ENCODE peak calls at places on chromosomes 13 and 19, in four cellular contexts. B is mucosa of descending colon, J is astrocyte, T is breast epithelium. R is an unnamed sample. For H3K9me3, the result is how much of the 10 kb centered on the place peaks cover.

GRCh38 chr19:7829162-7829520 is 877 bp upstream of the EVI5L start:
- DNase-seq in B (no peak), J (no peak), T (no peak), R (no peak)

GRCh38 chr13:58619396-58620113 is 988.0 kb downstream of the PCDH17 start:
- DNase-seq in B (no peak), J (peak), T (no peak), R (no peak)

GRCh38 chr19:19259741-19260140 is 13.4 kb downstream of the TM6SF2 start:
- DNase-seq in B (no peak), J (peak), T (no peak), R (peak)

GRCh38 chr19:3679138-3679537 is 21.1 kb downstream of the PIP5K1C start:
- DNase-seq in B (no peak), J (no peak), T (no peak), R (no peak)

GRCh38 chr13:114115191-114115671 is 17.2 kb downstream of the RASA3 start:
- DNase-seq in B (peak), J (peak), T (no peak), R (peak)

GRCh38 chr19:31356587-31357314 is 7.5 kb upstream of the TSHZ3 start:
- DNase-seq in B (peak), J (no peak), T (no peak), R (peak)

GRCh38 chr19:2609389-2610116 is 92.9 kb downstream of the GNG7 start:
- DNase-seq in B (no peak), J (no peak), T (no peak), R (no peak)

GRCh38 chr13:39197645-39198007 is 159.4 kb downstream of the NHLRC3 start:
- DNase-seq in B (no peak), J (no peak), T (no peak), R (no peak)

GRCh38 chr19:15640294-15640903 is at the start of gene CYP4F3:
- DNase-seq in B (peak), J (no peak), T (peak), R (peak)

GRCh38 chr19:13314761-13315160 is 164.6 kb downstream of the IER2 start:
- DNase-seq in B (no peak), J (no peak), T (no peak), R (no peak)

GRCh38 chr13:59950201-59950730 is 213.5 kb downstream of the DIAPH3 start:
- DNase-seq in B (no peak), J (no peak), T (no peak), R (no peak)

GRCh38 chr19:40190891-40191835 is at the start of gene MAP3K10:
- DNase-seq in B (peak), J (peak), T (no peak), R (peak)

GRCh38 chr19:16828990-16829821 is at the start of gene SIN3B:
- DNase-seq in B (peak), J (peak), T (peak), R (peak)

GRCh38 chr13:46633416-46633815 is 80.4 kb downstream of the LRCH1 start:
- DNase-seq in B (no peak), J (peak), T (no peak), R (peak)

GRCh38 chr19:7476241-7476640 is 12.6 kb downstream of the PEX11G start:
- DNase-seq in B (no peak), J (no peak), T (no peak), R (no peak)

GRCh38 chr19:522726-523125 is 8.8 kb upstream of the CDC34 start:
- DNase-seq in B (no peak), J (no peak), T (no peak), R (no peak)

GRCh38 chr19:525857-526419 is 5.6 kb upstream of the CDC34 start:
- DNase-seq in B (no peak), J (no peak), T (no peak), R (no peak)

GRCh38 chr19:525029-525428 is 6.5 kb upstream of the CDC34 start:
- DNase-seq in B (no peak), J (no peak), T (no peak), R (no peak)

GRCh38 chr19:519449-519865 is 12.1 kb upstream of the CDC34 start:
- DNase-seq in B (no peak), J (no peak), T (no peak), R (no peak)

DNA sequence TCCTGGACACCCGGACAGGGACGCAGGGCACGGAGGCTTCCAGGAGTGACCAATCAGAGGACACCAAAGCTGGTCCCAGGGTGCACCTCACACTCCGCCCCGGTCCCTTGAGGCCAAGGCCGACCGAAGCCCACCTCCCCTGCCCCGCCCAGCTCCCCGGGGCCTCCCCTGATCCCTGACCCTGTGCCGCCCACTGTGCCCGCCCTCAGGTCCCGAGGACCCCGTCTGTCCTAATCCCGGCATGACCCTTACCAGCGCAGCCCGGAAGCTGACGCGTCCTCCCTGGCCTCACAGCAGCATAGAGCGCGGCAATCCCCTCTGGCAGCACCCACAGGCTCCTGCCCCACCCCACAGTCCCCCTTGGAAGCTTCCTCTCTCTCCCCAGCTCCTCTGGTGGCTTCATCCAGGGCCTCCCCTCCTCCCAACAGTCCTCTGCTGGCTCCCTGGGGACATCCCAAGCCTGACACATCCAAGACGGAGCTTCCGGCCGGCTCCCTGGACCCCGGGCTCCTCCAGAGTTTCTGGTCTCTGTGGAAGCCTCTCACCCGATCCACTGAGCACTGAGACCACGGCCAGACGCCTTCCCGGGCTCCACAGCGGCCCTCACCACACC is 7.4 kb upstream of the CDC34 start:
- DNase-seq in B (no peak), J (no peak), T (no peak), R (peak)
- H3K4me3 ChIP-seq in B (no peak), J (no peak), T (no peak), R (no peak)

GRCh38 chr19:56398809-56399208 is 5.3 kb upstream of the ZNF583 start:
- DNase-seq in B (no peak), J (no peak), T (no peak), R (no peak)

DNA sequence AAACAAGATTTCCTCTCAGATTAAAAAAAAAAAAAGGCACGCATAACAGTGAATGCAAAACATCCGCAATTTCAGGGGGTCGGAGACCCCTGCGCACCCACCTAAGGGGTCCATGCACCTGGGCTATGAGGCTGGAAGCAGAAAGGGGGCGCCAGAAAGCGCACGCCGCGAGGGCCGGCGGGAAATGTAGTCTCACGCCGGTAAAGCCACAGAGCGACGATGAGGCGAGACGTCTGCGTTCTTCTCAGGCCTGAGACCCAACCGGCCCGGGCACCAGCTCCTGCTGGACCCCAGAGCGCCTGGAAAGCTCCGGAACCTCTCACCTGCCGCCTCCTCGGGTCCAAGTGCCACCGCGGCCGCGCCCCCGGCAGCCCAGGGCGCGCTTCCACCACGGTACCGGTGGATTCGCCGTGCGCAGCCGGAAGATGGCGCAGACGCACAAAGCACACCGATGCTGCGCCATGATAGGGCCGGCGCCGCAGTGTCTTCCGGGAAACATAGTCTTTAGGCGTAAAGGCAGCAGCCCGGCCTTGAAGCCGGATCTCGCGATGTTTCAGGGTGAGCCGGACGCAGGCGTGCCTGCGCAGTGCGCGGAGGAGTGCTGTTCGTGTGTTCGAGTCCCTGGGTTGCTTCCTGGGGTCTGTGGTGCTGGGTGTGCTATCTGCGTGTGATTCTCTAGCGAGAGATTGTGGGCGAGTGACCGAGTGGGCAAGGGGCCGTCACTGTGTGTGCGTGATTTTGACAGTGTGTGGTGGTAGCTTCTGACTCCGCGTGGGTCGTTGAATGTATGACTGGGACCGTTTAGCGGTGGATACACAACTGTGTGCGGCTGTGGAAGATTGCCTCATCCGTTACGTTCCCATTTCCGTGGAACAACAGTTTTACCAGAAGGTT is at the start of gene ZNF582:
- DNase-seq in B (peak), J (peak), T (peak), R (peak)
- H3K9me3 ChIP-seq in B (under half), J (under half), T (under half), R (under half)

DNA sequence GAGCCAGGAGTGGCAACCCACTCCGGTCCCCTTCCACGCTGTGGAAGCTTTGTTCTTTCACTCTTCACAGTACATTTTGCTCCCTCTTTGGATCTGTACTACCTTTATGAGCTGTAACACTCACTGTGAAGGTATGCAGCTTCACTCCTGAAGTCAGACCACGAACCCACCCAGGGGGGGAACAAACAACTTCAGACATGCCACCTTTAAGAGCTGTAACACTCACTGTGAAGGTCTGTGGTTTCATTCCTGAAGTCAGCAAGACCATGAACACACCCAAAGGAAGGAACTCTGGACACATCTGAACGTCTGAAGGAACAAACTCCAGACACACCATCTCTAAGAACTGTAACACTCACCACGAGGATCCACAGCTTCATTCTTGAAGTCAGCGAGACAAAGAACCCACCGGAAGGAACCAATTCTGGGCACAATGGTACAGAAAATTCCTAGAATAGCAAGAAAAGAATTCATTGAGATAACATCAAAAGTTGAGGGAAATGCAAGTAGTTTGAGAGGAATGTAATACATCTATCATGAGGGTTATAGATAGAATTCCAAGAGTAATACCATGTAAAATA is 1796.6 kb upstream of the MIR17HG start:
- DNase-seq in B (no peak), J (peak), T (no peak), R (no peak)
- H3K4me3 ChIP-seq in B (no peak), J (no peak), T (no peak), R (no peak)

GRCh38 chr19:11942008-11942842 is 17.3 kb downstream of the ZNF700 start:
- DNase-seq in B (no peak), J (no peak), T (no peak), R (no peak)

GRCh38 chr19:11944656-11945055 is 19.7 kb downstream of the ZNF700 start:
- DNase-seq in B (no peak), J (no peak), T (no peak), R (no peak)

GRCh38 chr19:11948646-11949045 is 16.2 kb upstream of the ZNF763 start:
- DNase-seq in B (no peak), J (no peak), T (no peak), R (no peak)

GRCh38 chr19:11942843-11943108 is 17.9 kb downstream of the ZNF700 start:
- DNase-seq in B (no peak), J (no peak), T (no peak), R (no peak)
- H3K9me3 ChIP-seq in B (half or more), J (under half), T (half or more), R (half or more)